ENCODE peak calls at places on chromosomes 2 and 18, in nine cellular contexts. T is DMS79; R is activated effector memory CD4-positive, alpha-beta T cell treated with anti-CD3 and anti-CD28 coated beads, Interleukin-2, amount 50 U/mL, for 16 hours; E is adrenal gland; K is colonic mucosa; V is activated CD4-positive, CD25-positive, alpha-beta regulatory T cell; N is NAMALWA; S is choroid plexus epithelial cell; W is stimulated activated CD8-positive, alpha-beta memory T cell treated with anti-CD3 and anti-CD28 coated beads, Interleukin-15, amount 100 ng/mL, for 4 hours. I is an unnamed sample.

GRCh38 chr2:134706587-134707329 is 12.0 kb downstream of the TMEM163 start:
- DNase-seq in S (peak), N (no peak), W (no peak), E (no peak), R (no peak), K (no peak), T (no peak), V (no peak), I (no peak)

GRCh38 chr2:24435391-24436316 is 55.4 kb upstream of the NCOA1 start:
- DNase-seq in S (peak), T (peak), R (no peak), N (no peak), W (no peak), K (peak), V (no peak), E (peak), I (no peak)

GRCh38 chr2:3447789-3448317 is 68.4 kb downstream of the TRAPPC12 start:
- DNase-seq in V (no peak), K (no peak), S (peak), E (peak), N (no peak), W (no peak), R (no peak), T (peak), I (no peak)

GRCh38 chr18:3425450-3425849 is 24.5 kb upstream of the TGIF1 start:
- DNase-seq in K (no peak), R (no peak), S (no peak), N (no peak), T (no peak), E (no peak), V (no peak), W (no peak), I (no peak)

GRCh38 chr2:128520787-128521186 is 202.1 kb upstream of the HS6ST1 start:
- DNase-seq in S (no peak), K (no peak), N (no peak), V (no peak), E (no peak), W (no peak), T (no peak), R (no peak), I (no peak)

GRCh38 chr2:169258045-169258601 is 104.2 kb downstream of the LRP2 start:
- DNase-seq in R (no peak), N (no peak), W (no peak), K (no peak), S (peak), V (no peak), T (no peak), E (no peak), I (no peak)

GRCh38 chr2:75641587-75641986 is 5.0 kb upstream of the MRPL19 start:
- DNase-seq in S (no peak), K (no peak), T (no peak), W (no peak), R (no peak), V (no peak), N (no peak), E (no peak), I (no peak)

GRCh38 chr2:14199040-14199439 is 433.5 kb upstream of the LRATD1 start:
- DNase-seq in N (no peak), T (no peak), V (no peak), R (no peak), K (no peak), E (no peak), S (peak), W (no peak), I (no peak)

GRCh38 chr2:36425771-36426340 is 70.3 kb downstream of the CRIM1 start:
- DNase-seq in E (no peak), T (no peak), W (no peak), K (no peak), R (no peak), N (no peak), S (no peak), V (no peak), I (no peak)

GRCh38 chr2:59850554-59850953 is 702.9 kb downstream of the BCL11A start:
- DNase-seq in S (no peak), W (no peak), K (no peak), T (no peak), N (peak), E (no peak), R (no peak), V (no peak), I (no peak)

GRCh38 chr2:196453613-196454047 is 185.9 kb upstream of the CCDC150 start:
- DNase-seq in W (no peak), V (no peak), S (peak), R (no peak), K (peak), N (peak), T (no peak), E (peak), I (peak)

GRCh38 chr18:72468011-72468710 is 76.0 kb downstream of the CBLN2 start:
- DNase-seq in E (no peak), S (peak), V (no peak), W (no peak), N (peak), K (no peak), T (no peak), R (no peak), I (no peak)

GRCh38 chr2:41903746-41904145 is 144.1 kb upstream of the PKDCC start:
- DNase-seq in K (no peak), T (no peak), N (no peak), S (peak), W (no peak), V (no peak), R (no peak), E (no peak), I (no peak)

GRCh38 chr2:55804535-55804934 is 110.9 kb upstream of the PNPT1 start:
- DNase-seq in R (no peak), K (no peak), E (no peak), V (no peak), N (no peak), T (no peak), S (no peak), W (no peak), I (no peak)

GRCh38 chr18:48007955-48008701 is 77.7 kb upstream of the SMAD2 start:
- DNase-seq in S (peak), N (no peak), R (peak), W (peak), V (no peak), T (peak), E (peak), K (peak), I (no peak)

GRCh38 chr2:163662141-163662780 is 73.5 kb downstream of the FIGN start:
- DNase-seq in R (no peak), E (no peak), N (no peak), K (no peak), T (no peak), S (peak), V (no peak), W (no peak), I (no peak)

GRCh38 chr2:147806846-147807245 is 38.0 kb upstream of the ACVR2A start:
- DNase-seq in E (no peak), N (no peak), T (no peak), V (no peak), R (no peak), S (no peak), W (no peak), K (no peak), I (no peak)

GRCh38 chr2:126911111-126911796 is 12.6 kb downstream of the TEX51 start:
- DNase-seq in V (no peak), T (no peak), S (no peak), R (no peak), K (peak), E (peak), N (no peak), W (no peak), I (no peak)

GRCh38 chr2:46461716-46462171 is 17.6 kb upstream of the TMEM247 start:
- DNase-seq in N (peak), K (no peak), R (no peak), S (no peak), T (no peak), V (no peak), W (no peak), E (no peak), I (peak)

GRCh38 chr18:74832999-74833398 is 235.3 kb downstream of the ZNF407 start:
- DNase-seq in E (no peak), W (no peak), V (no peak), T (no peak), S (peak), N (no peak), K (no peak), R (no peak), I (no peak)

GRCh38 chr2:144950874-144951560 is 431.1 kb upstream of the ZEB2 start:
- DNase-seq in R (no peak), S (peak), K (no peak), T (no peak), N (no peak), V (no peak), E (no peak), W (no peak), I (no peak)

GRCh38 chr18:25662247-25662646 is 310.3 kb upstream of the ZNF521 start:
- DNase-seq in V (no peak), K (no peak), N (no peak), R (no peak), S (peak), T (no peak), W (no peak), E (no peak), I (no peak)

I was measured in memory B cell.